ENCODE peak calls at places on chromosomes 3 and 15, in six cellular contexts. One of them, this sample, is unnamed.
A peak's percentile ranks its signal among the peaks of the same experiment; 100 is the strongest.

GRCh38 chr3:161913786-161914389 is 417.3 kb downstream of the OTOL1 start:
- DNase-seq in mesenchymal stem cell: peak; percentile 87
- DNase-seq in IMR-90: peak; percentile 71
- DNase-seq in H1: no peak
- DNase-seq in H9: no peak
- DNase-seq in trophoblast cell: no peak
- DNase-seq in this sample: no peak

GRCh38 chr15:98163319-98164030 is 203.0 kb downstream of the ARRDC4 start:
- DNase-seq in mesenchymal stem cell: no peak
- DNase-seq in IMR-90: no peak
- DNase-seq in H1: no peak
- DNase-seq in H9: no peak
- DNase-seq in trophoblast cell: no peak
- DNase-seq in this sample: no peak

GRCh38 chr3:98901032-98901464 is 447 bp downstream of the DCBLD2 start:
- DNase-seq in mesenchymal stem cell: peak; percentile 66
- DNase-seq in IMR-90: peak; percentile 47
- DNase-seq in H1: peak; percentile 25
- DNase-seq in H9: peak; percentile 68
- DNase-seq in trophoblast cell: peak; percentile 43
- DNase-seq in this sample: peak; percentile 69

GRCh38 chr3:106963446-106963845 is 413.8 kb upstream of the CCDC54 start:
- DNase-seq in mesenchymal stem cell: peak; percentile 64
- DNase-seq in IMR-90: peak; percentile 59
- DNase-seq in H1: no peak
- DNase-seq in H9: no peak
- DNase-seq in trophoblast cell: no peak
- DNase-seq in this sample: no peak

GRCh38 chr3:52331091-52331490 is 15.0 kb downstream of the DNAH1 start:
- DNase-seq in mesenchymal stem cell: no peak
- DNase-seq in IMR-90: no peak
- DNase-seq in H1: no peak
- DNase-seq in H9: no peak
- DNase-seq in trophoblast cell: no peak
- DNase-seq in this sample: no peak

GRCh38 chr3:45054196-45054857 is 28.2 kb downstream of the CLEC3B start:
- DNase-seq in mesenchymal stem cell: peak; percentile 79
- DNase-seq in IMR-90: peak; percentile 85
- DNase-seq in H1: no peak
- DNase-seq in H9: no peak
- DNase-seq in trophoblast cell: peak; percentile 28
- DNase-seq in this sample: no peak

GRCh38 chr3:101998256-101998926 is 149.1 kb downstream of the NFKBIZ start:
- DNase-seq in mesenchymal stem cell: peak; percentile 61
- DNase-seq in IMR-90: no peak
- DNase-seq in H1: no peak
- DNase-seq in H9: no peak
- DNase-seq in trophoblast cell: peak; percentile 17
- DNase-seq in this sample: no peak

GRCh38 chr3:129121016-129121791 is 400 bp downstream of the RAB43 start:
- DNase-seq in mesenchymal stem cell: peak; percentile 50
- DNase-seq in IMR-90: peak; percentile 26
- DNase-seq in H1: no peak
- DNase-seq in H9: no peak
- DNase-seq in trophoblast cell: peak; percentile 64
- DNase-seq in this sample: peak; percentile 27

GRCh38 chr3:158725348-158725966 is 6.8 kb downstream of the RARRES1 start:
- DNase-seq in mesenchymal stem cell: peak; percentile 99
- DNase-seq in IMR-90: peak; percentile 100
- DNase-seq in H1: no peak
- DNase-seq in H9: no peak
- DNase-seq in trophoblast cell: peak; percentile 22
- DNase-seq in this sample: no peak

GRCh38 chr15:99586121-99586520 is 20.3 kb downstream of the MEF2A start:
- DNase-seq in mesenchymal stem cell: no peak
- DNase-seq in IMR-90: no peak
- DNase-seq in H1: no peak
- DNase-seq in H9: no peak
- DNase-seq in trophoblast cell: peak; percentile 23
- DNase-seq in this sample: no peak

GRCh38 chr3:7650466-7650865 is 789.6 kb downstream of the GRM7 start:
- DNase-seq in mesenchymal stem cell: no peak
- DNase-seq in IMR-90: no peak
- DNase-seq in H1: no peak
- DNase-seq in H9: no peak
- DNase-seq in trophoblast cell: no peak
- DNase-seq in this sample: no peak

GRCh38 chr3:29525254-29525881 is 244.5 kb downstream of the RBMS3 start:
- DNase-seq in mesenchymal stem cell: peak; percentile 54
- DNase-seq in IMR-90: peak; percentile 18
- DNase-seq in H1: no peak
- DNase-seq in H9: no peak
- DNase-seq in trophoblast cell: no peak
- DNase-seq in this sample: no peak

GRCh38 chr3:72262707-72263106 is 477.8 kb upstream of the PROK2 start:
- DNase-seq in mesenchymal stem cell: no peak
- DNase-seq in IMR-90: no peak
- DNase-seq in H1: no peak
- DNase-seq in H9: no peak
- DNase-seq in trophoblast cell: no peak
- DNase-seq in this sample: no peak

DNA sequence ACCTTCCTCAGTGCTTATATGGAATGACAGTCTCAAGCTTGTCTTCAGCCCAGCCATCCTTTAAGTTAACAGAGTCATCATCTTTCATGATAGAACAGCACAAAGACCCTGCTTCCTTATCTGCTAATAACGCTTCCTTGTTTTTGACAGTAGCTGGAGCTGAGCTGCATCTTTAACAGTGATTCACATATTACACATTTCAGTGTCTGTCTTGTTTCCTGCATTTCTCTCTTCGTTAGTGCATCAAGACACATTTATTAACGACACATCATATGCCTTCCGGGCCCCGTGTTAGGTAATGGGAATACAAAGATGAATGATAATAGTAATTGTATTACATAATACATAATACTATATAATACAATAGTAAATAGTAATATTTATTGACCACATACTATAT is 30.2 kb upstream of the GREM1 start:
- DNase-seq in mesenchymal stem cell: peak; percentile 71
- DNase-seq in IMR-90: peak; percentile 65
- DNase-seq in H1: no peak
- DNase-seq in H9: no peak
- DNase-seq in trophoblast cell: peak; percentile 56
- DNase-seq in this sample: no peak
- H3K4me1 ChIP-seq in mesenchymal stem cell: peaks cover 7% of the 10 kb centered on the region
- H3K4me1 ChIP-seq in IMR-90: peaks cover 18% of the 10 kb centered on the region
- H3K4me1 ChIP-seq in H1: no peaks in the 10 kb centered on the region
- H3K4me1 ChIP-seq in H9: peaks cover 4% of the 10 kb centered on the region
- H3K4me1 ChIP-seq in trophoblast cell: no peaks in the 10 kb centered on the region
- H3K4me1 ChIP-seq in this sample: peaks cover 5% of the 10 kb centered on the region

GRCh38 chr3:32422943-32423342 is 31.3 kb downstream of the CMTM7 start:
- DNase-seq in mesenchymal stem cell: no peak
- DNase-seq in IMR-90: no peak
- DNase-seq in H1: no peak
- DNase-seq in H9: no peak
- DNase-seq in trophoblast cell: no peak
- DNase-seq in this sample: no peak

GRCh38 chr3:32419766-32420137 is 28.1 kb downstream of the CMTM7 start:
- DNase-seq in mesenchymal stem cell: no peak
- DNase-seq in IMR-90: no peak
- DNase-seq in H1: no peak
- DNase-seq in H9: no peak
- DNase-seq in trophoblast cell: no peak
- DNase-seq in this sample: no peak

GRCh38 chr3:32421185-32421584 is 29.5 kb downstream of the CMTM7 start:
- DNase-seq in mesenchymal stem cell: no peak
- DNase-seq in IMR-90: no peak
- DNase-seq in H1: no peak
- DNase-seq in H9: no peak
- DNase-seq in trophoblast cell: no peak
- DNase-seq in this sample: no peak

GRCh38 chr3:32421991-32422859 is 30.6 kb downstream of the CMTM7 start:
- DNase-seq in mesenchymal stem cell: peak; percentile 36
- DNase-seq in IMR-90: peak; percentile 73
- DNase-seq in H1: no peak
- DNase-seq in H9: no peak
- DNase-seq in trophoblast cell: no peak
- DNase-seq in this sample: no peak

DNA sequence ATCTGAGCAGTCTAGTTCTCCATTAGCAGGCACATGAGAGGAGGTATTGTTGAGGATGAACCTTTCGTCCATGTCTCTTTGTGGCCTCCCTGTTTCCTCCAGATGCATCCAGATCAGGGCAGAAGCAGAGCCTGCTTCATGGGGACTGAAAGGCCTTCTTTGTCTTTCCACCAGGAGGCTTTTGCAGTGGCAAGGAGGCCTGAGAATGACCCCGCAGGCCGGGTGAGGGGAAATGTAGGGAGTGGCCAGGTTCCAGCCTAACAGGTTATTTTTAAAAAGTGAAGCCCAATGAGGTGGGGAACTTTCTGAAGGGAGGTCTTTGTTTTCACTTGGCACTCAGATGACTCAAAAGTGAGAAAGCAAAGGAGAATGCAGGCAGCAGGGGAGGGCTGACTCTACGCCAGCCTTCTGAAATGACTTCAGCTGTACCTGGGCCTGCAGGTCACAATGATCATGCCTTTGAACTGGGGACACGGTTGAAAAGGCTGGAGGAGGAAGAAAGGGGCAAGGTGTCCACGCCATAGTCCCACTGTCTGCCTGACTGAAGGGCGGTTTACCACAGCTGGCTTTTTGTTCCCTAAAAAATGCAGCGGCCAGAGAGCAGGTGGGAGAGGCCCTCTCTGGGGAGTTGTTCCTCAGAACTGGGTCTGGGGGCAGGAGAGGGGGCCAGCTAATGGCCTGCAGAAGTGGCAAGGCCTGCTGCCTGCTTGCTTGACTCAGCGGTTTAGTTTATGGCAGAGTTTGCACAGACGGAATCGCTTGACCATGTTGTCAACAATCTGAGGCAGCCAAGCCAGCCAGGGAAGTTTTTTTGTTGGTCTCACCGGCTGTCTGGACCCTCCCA is 28.7 kb downstream of the CMTM7 start:
- DNase-seq in mesenchymal stem cell: no peak
- DNase-seq in IMR-90: peak; percentile 62
- DNase-seq in H1: peak; percentile 51
- DNase-seq in H9: peak; percentile 78
- DNase-seq in trophoblast cell: peak; percentile 76
- DNase-seq in this sample: no peak
- H2AFZ ChIP-seq in mesenchymal stem cell: no peak overlapping the region
- H2AFZ ChIP-seq in IMR-90: peak overlapping the region; percentile 46
- H2AFZ ChIP-seq in H1: no peak overlapping the region
- H2AFZ ChIP-seq in H9: no peak overlapping the region
- H2AFZ ChIP-seq in trophoblast cell: peak overlapping the region; percentile 48
- H2AFZ ChIP-seq in this sample: peak overlapping the region; percentile 4

DNA sequence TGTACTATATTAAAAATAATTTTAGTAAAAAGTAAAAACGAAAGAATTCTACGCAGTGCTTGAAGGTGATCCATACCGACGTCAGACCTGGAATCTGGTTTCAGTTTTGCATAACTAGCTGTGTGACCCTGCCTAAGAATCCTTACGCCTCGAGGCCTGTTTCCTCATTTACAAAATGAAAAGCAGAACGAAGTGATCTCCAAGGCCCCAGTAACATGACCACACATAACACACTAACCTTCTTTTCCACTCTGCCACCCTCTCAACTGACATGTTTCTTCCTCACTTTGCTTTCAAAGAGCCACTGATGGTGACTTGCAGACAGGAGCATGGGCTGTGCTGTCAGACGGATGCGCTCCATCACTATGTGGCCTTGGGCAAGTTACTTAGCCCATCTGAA is 4.8 kb downstream of the MESD start:
- DNase-seq in mesenchymal stem cell: no peak
- DNase-seq in IMR-90: no peak
- DNase-seq in H1: no peak
- DNase-seq in H9: no peak
- DNase-seq in trophoblast cell: peak; percentile 73
- DNase-seq in this sample: no peak
- H3K23ac ChIP-seq in mesenchymal stem cell: no peak overlapping the region
- H3K23ac ChIP-seq in IMR-90: peak overlapping the region; percentile 13
- H3K23ac ChIP-seq in H1: no peak overlapping the region
- H3K23ac ChIP-seq in H9: no peak overlapping the region
- H3K23ac ChIP-seq in trophoblast cell: no peak overlapping the region
- H3K23ac ChIP-seq in this sample: no peak overlapping the region

GRCh38 chr3:9404680-9405079 is 7.3 kb downstream of the SETD5 start:
- DNase-seq in mesenchymal stem cell: no peak
- DNase-seq in IMR-90: no peak
- DNase-seq in H1: no peak
- DNase-seq in H9: no peak
- DNase-seq in trophoblast cell: no peak
- DNase-seq in this sample: no peak
- H3K4me1 ChIP-seq in mesenchymal stem cell: peaks cover 6% of the 10 kb centered on the region
- H3K4me1 ChIP-seq in IMR-90: peaks cover 9% of the 10 kb centered on the region
- H3K4me1 ChIP-seq in H1: peaks cover 31% of the 10 kb centered on the region
- H3K4me1 ChIP-seq in H9: peaks cover 4% of the 10 kb centered on the region
- H3K4me1 ChIP-seq in trophoblast cell: no peaks in the 10 kb centered on the region
- H3K4me1 ChIP-seq in this sample: peaks cover 6% of the 10 kb centered on the region

GRCh38 chr3:177795866-177796265 is 598.6 kb upstream of the TBL1XR1 start:
- DNase-seq in mesenchymal stem cell: no peak
- DNase-seq in IMR-90: no peak
- DNase-seq in H1: no peak
- DNase-seq in H9: no peak
- DNase-seq in trophoblast cell: no peak
- DNase-seq in this sample: no peak

GRCh38 chr3:177792363-177793030 is 595.2 kb upstream of the TBL1XR1 start:
- DNase-seq in mesenchymal stem cell: no peak
- DNase-seq in IMR-90: peak; percentile 44
- DNase-seq in H1: no peak
- DNase-seq in H9: no peak
- DNase-seq in trophoblast cell: no peak
- DNase-seq in this sample: no peak

GRCh38 chr3:177789500-177789899 is 592.2 kb upstream of the TBL1XR1 start:
- DNase-seq in mesenchymal stem cell: peak; percentile 78
- DNase-seq in IMR-90: no peak
- DNase-seq in H1: no peak
- DNase-seq in H9: no peak
- DNase-seq in trophoblast cell: no peak
- DNase-seq in this sample: no peak

GRCh38 chr3:177787279-177788041 is 590.2 kb upstream of the TBL1XR1 start:
- DNase-seq in mesenchymal stem cell: no peak
- DNase-seq in IMR-90: no peak
- DNase-seq in H1: no peak
- DNase-seq in H9: no peak
- DNase-seq in trophoblast cell: no peak
- DNase-seq in this sample: no peak

GRCh38 chr3:177793451-177793850 is 596.2 kb upstream of the TBL1XR1 start:
- DNase-seq in mesenchymal stem cell: no peak
- DNase-seq in IMR-90: no peak
- DNase-seq in H1: no peak
- DNase-seq in H9: no peak
- DNase-seq in trophoblast cell: no peak
- DNase-seq in this sample: no peak
- H2AFZ ChIP-seq in mesenchymal stem cell: no peak overlapping the region
- H2AFZ ChIP-seq in IMR-90: no peak overlapping the region
- H2AFZ ChIP-seq in H1: no peak overlapping the region
- H2AFZ ChIP-seq in H9: no peak overlapping the region
- H2AFZ ChIP-seq in trophoblast cell: no peak overlapping the region
- H2AFZ ChIP-seq in this sample: no peak overlapping the region

This sample was measured in neuronal stem cell.